ENCODE peak calls at places on chromosomes 1 and 21, in five cellular contexts. B is GM12865; U is stimulated activated CD4-positive, alpha-beta T cell treated with anti-CD3 and anti-CD28 coated beads, Interleukin-2, amount 100 ng/mL, for 24 hours; C is NCI-H1092; Y is stimulated activated naive CD8-positive, alpha-beta T cell treated with anti-CD3 and anti-CD28 coated beads, Interleukin-15, amount 100 ng/mL, for 72 hours. K is an unnamed sample.

GRCh38 chr21:25025596-25025995 is 581.7 kb downstream of the MRPL39 start:
- DNase-seq in B (no peak), U (no peak), C (no peak), Y (no peak), K (no peak)

GRCh38 chr1:197781998-197782718 is 6.9 kb upstream of the DENND1B start:
- DNase-seq in B (no peak), U (no peak), C (no peak), Y (no peak), K (no peak)

GRCh38 chr1:38938722-38939260 is 2.8 kb downstream of the RHBDL2 start:
- DNase-seq in B (no peak), U (no peak), C (no peak), Y (no peak), K (no peak)

GRCh38 chr1:240031009-240031408 is 60.7 kb upstream of the FMN2 start:
- DNase-seq in B (no peak), U (no peak), C (no peak), Y (no peak), K (no peak)

GRCh38 chr1:117336087-117336817 is 31.0 kb upstream of the MAN1A2 start:
- DNase-seq in B (no peak), U (no peak), C (no peak), Y (no peak), K (no peak)

GRCh38 chr1:233282582-233282886 is 13.0 kb downstream of the PCNX2 start:
- DNase-seq in B (no peak), U (no peak), C (no peak), Y (no peak), K (no peak)

GRCh38 chr1:198656500-198656932 is 17.7 kb downstream of the PTPRC start:
- DNase-seq in B (peak), U (peak), C (no peak), Y (no peak), K (no peak)

GRCh38 chr1:18581420-18581880 is 49.2 kb upstream of the PAX7 start:
- DNase-seq in B (peak), U (peak), C (no peak), Y (peak), K (peak)

GRCh38 chr21:35779690-35780570 is 280.4 kb downstream of the SETD4 start:
- DNase-seq in B (no peak), U (no peak), C (no peak), Y (no peak), K (no peak)

GRCh38 chr21:37079211-37079824 is 6.3 kb downstream of the TTC3 start:
- DNase-seq in B (peak), U (no peak), C (no peak), Y (no peak), K (no peak)

GRCh38 chr1:28986296-28986910 is 72.0 kb downstream of the EPB41 start:
- DNase-seq in B (no peak), U (no peak), C (no peak), Y (no peak), K (no peak)

GRCh38 chr1:67264899-67265298 is 42.8 kb upstream of the IL12RB2 start:
- DNase-seq in B (peak), U (no peak), C (no peak), Y (no peak), K (peak)

GRCh38 chr1:168261390-168261789 is 19.3 kb upstream of the TBX19 start:
- DNase-seq in B (no peak), U (no peak), C (no peak), Y (no peak), K (no peak)

GRCh38 chr1:218164930-218165686 is 120.0 kb upstream of the RRP15 start:
- DNase-seq in B (peak), U (peak), C (no peak), Y (no peak), K (peak)

GRCh38 chr1:24501371-24502167 is 1.1 kb upstream of the RCAN3 start:
- DNase-seq in B (peak), U (peak), C (no peak), Y (peak), K (no peak)

GRCh38 chr1:183674339-183674738 is 21.2 kb upstream of the APOBEC4 start:
- DNase-seq in B (no peak), U (no peak), C (no peak), Y (no peak), K (no peak)

GRCh38 chr1:44043176-44044070 is 12.2 kb upstream of the SLC6A9 start:
- DNase-seq in B (no peak), U (no peak), C (no peak), Y (no peak), K (no peak)

GRCh38 chr1:147879911-147880310 is 22.7 kb upstream of the GJA8 start:
- DNase-seq in B (no peak), U (no peak), C (no peak), Y (no peak), K (no peak)

GRCh38 chr1:74334147-74334546 is 99.0 kb downstream of the TNNI3K start:
- DNase-seq in B (no peak), U (no peak), C (no peak), Y (no peak), K (no peak)

GRCh38 chr1:12620142-12620865 is 2.3 kb upstream of the DHRS3 start:
- DNase-seq in B (peak), U (peak), C (no peak), Y (peak), K (no peak)

GRCh38 chr1:3292868-3293562 is 161.4 kb upstream of the ARHGEF16 start:
- DNase-seq in B (no peak), U (no peak), C (no peak), Y (no peak), K (no peak)

GRCh38 chr1:116168277-116169032 is 57.3 kb downstream of the MAB21L3 start:
- DNase-seq in B (peak), U (peak), C (no peak), Y (peak), K (no peak)

GRCh38 chr1:7781923-7782495 is 2.1 kb upstream of the PER3 start:
- DNase-seq in B (peak), U (peak), C (no peak), Y (no peak), K (no peak)

K was measured in NCI-H1105 treated with DMSO at 0.1 percent for 48 hours.